ENCODE peak calls at places on chromosomes 12 and 14, in seven cellular contexts. O is SK-N-SH, X is IMR-90, T is GM12878, L is K562, P is HepG2, H is H1. Z is an unnamed sample.

GRCh38 chr12:57315681-57316080 is 64.7 kb upstream of the STAC3 start:
- DNase-seq in O (no peak), P (no peak), X (no peak), H (no peak), L (no peak), T (no peak), Z (no peak)

GRCh38 chr12:61213646-61214045 is 1046.6 kb upstream of the USP15 start:
- DNase-seq in H (no peak), O (no peak), X (no peak), P (no peak), T (no peak), L (no peak), Z (no peak)

GRCh38 chr12:109582636-109583035 is 9.0 kb downstream of the MVK start:
- DNase-seq in O (peak), P (peak), T (no peak), L (peak), X (no peak), H (no peak), Z (no peak)

GRCh38 chr12:47277972-47278448 is 198.3 kb upstream of the AMIGO2 start:
- DNase-seq in X (peak), L (peak), P (no peak), T (no peak), H (no peak), O (no peak), Z (peak)

GRCh38 chr12:11672361-11672760 is 22.9 kb downstream of the ETV6 start:
- DNase-seq in H (no peak), L (no peak), O (peak), P (no peak), X (no peak), T (no peak), Z (no peak)

GRCh38 chr12:29516431-29516875 is 19.0 kb upstream of the OVCH1 start:
- DNase-seq in H (no peak), X (peak), L (no peak), P (no peak), O (no peak), T (no peak), Z (no peak)

GRCh38 chr12:49863946-49864816 is 21.3 kb upstream of the BCDIN3D start:
- DNase-seq in P (no peak), O (no peak), T (no peak), X (no peak), L (no peak), H (no peak), Z (no peak)

GRCh38 chr14:104536942-104537612 is 42.5 kb upstream of the C14orf180 start:
- DNase-seq in H (no peak), X (peak), L (no peak), O (no peak), T (no peak), P (no peak), Z (peak)

GRCh38 chr12:68451261-68452091 is 119.3 kb upstream of the MDM1 start:
- DNase-seq in O (no peak), X (peak), P (no peak), T (peak), L (no peak), H (no peak), Z (no peak)

GRCh38 chr12:96094201-96094600 is 58.8 kb upstream of the LTA4H start:
- DNase-seq in L (no peak), H (no peak), T (no peak), P (no peak), O (no peak), X (no peak), Z (no peak)

GRCh38 chr14:68683326-68683725 is 109.5 kb downstream of the ZFP36L1 start:
- DNase-seq in X (peak), T (no peak), L (no peak), P (no peak), O (no peak), H (no peak), Z (no peak)

GRCh38 chr12:79997115-79997805 is 62.4 kb upstream of the PPP1R12A start:
- DNase-seq in L (no peak), T (peak), H (no peak), P (no peak), O (no peak), X (no peak), Z (no peak)

GRCh38 chr12:64696065-64696741 is 63.0 kb downstream of the GNS start:
- DNase-seq in T (no peak), X (peak), H (no peak), P (peak), L (no peak), O (peak), Z (peak)

GRCh38 chr14:56514663-56515371 is 64.8 kb upstream of the TMEM260 start:
- DNase-seq in P (no peak), T (no peak), L (peak), X (peak), O (no peak), H (no peak), Z (peak)

GRCh38 chr14:91078095-91078737 is 17.8 kb upstream of the RPS6KA5 start:
- DNase-seq in X (no peak), O (no peak), L (no peak), P (no peak), T (peak), H (no peak), Z (no peak)

GRCh38 chr12:12323606-12324005 is 26.4 kb downstream of the MANSC1 start:
- DNase-seq in L (no peak), X (peak), O (no peak), T (no peak), H (no peak), P (no peak), Z (no peak)

GRCh38 chr12:22670762-22671161 is 45.8 kb downstream of the ETNK1 start:
- DNase-seq in L (no peak), X (peak), H (no peak), P (no peak), O (no peak), T (no peak), Z (no peak)

GRCh38 chr14:72678360-72678759 is 215.5 kb downstream of the DPF3 start:
- DNase-seq in O (no peak), P (no peak), L (no peak), H (no peak), X (peak), T (no peak), Z (no peak)

GRCh38 chr12:63822352-63822751 is 22.1 kb upstream of the SRGAP1 start:
- DNase-seq in X (peak), T (no peak), L (no peak), H (no peak), P (no peak), O (no peak), Z (no peak)

GRCh38 chr12:26798013-26798412 is 35.0 kb downstream of the ITPR2 start:
- DNase-seq in T (peak), L (no peak), X (peak), P (no peak), O (no peak), H (no peak), Z (no peak)

GRCh38 chr14:58731465-58732330 is 93.9 kb downstream of the DACT1 start:
- DNase-seq in T (no peak), H (no peak), L (no peak), O (no peak), X (peak), P (no peak), Z (peak)

GRCh38 chr12:71763682-71764379 is 9.2 kb downstream of the RAB21 start:
- DNase-seq in L (no peak), P (no peak), H (no peak), T (no peak), O (no peak), X (no peak), Z (no peak)

GRCh38 chr12:42892702-42893101 is 303.2 kb upstream of the PRICKLE1 start:
- DNase-seq in L (no peak), P (no peak), T (no peak), O (no peak), X (no peak), H (no peak), Z (no peak)

GRCh38 chr12:15596174-15596573 is 193.0 kb downstream of the EPS8 start:
- DNase-seq in T (no peak), O (no peak), P (no peak), X (no peak), L (no peak), H (no peak), Z (no peak)

GRCh38 chr12:104219908-104220404 is 4.4 kb downstream of the TXNRD1 start:
- DNase-seq in T (no peak), L (peak), X (peak), O (peak), H (peak), P (peak), Z (peak)

GRCh38 chr12:104220931-104221330 is 5.4 kb downstream of the TXNRD1 start:
- DNase-seq in P (no peak), H (peak), O (no peak), L (no peak), T (no peak), X (no peak), Z (no peak)

GRCh38 chr12:104223599-104224168 is 8.1 kb downstream of the TXNRD1 start:
- DNase-seq in L (no peak), T (no peak), H (no peak), O (no peak), P (no peak), X (no peak), Z (peak)

GRCh38 chr12:104219361-104219892 is 3.8 kb downstream of the TXNRD1 start:
- DNase-seq in O (peak), P (peak), L (no peak), T (no peak), H (no peak), X (peak), Z (peak)

GRCh38 chr12:104222981-104223380 is 7.4 kb downstream of the TXNRD1 start:
- DNase-seq in L (no peak), O (no peak), H (no peak), X (no peak), T (no peak), P (no peak), Z (no peak)
- TF ChIP-seq RFX5 in L (no peak), O (no peak), H (no peak), X (no peak), T (no peak), P (no peak), Z (no peak)

GRCh38 chr12:20040844-20041243 is 327.5 kb upstream of the PDE3A start:
- DNase-seq in L (no peak), T (no peak), O (no peak), X (no peak), P (no peak), H (no peak), Z (no peak)
- TF ChIP-seq RFX5 in L (no peak), T (no peak), O (no peak), X (no peak), P (no peak), H (no peak), Z (no peak)

GRCh38 chr14:55288439-55288838 is 17.2 kb downstream of the FBXO34 start:
- DNase-seq in T (no peak), O (no peak), L (no peak), P (no peak), X (no peak), H (no peak), Z (no peak)

GRCh38 chr14:55279384-55279783 is 8.2 kb downstream of the FBXO34 start:
- DNase-seq in X (no peak), P (no peak), T (no peak), H (no peak), O (no peak), L (no peak), Z (no peak)

GRCh38 chr14:55281316-55281839 is 10.2 kb downstream of the FBXO34 start:
- DNase-seq in T (no peak), P (no peak), H (no peak), L (no peak), X (no peak), O (no peak), Z (no peak)

GRCh38 chr14:55285048-55285652 is 13.9 kb downstream of the FBXO34 start:
- DNase-seq in L (no peak), O (no peak), H (no peak), T (no peak), X (no peak), P (no peak), Z (no peak)
- TF ChIP-seq RFX5 in L (no peak), O (no peak), H (no peak), T (no peak), X (no peak), P (no peak), Z (no peak)

GRCh38 chr14:92785601-92786426 is 8.3 kb upstream of the GOLGA5 start:
- DNase-seq in L (peak), P (no peak), O (no peak), X (peak), T (no peak), H (no peak), Z (peak)

GRCh38 chr14:92780865-92781264 is 13.2 kb upstream of the GOLGA5 start:
- DNase-seq in H (no peak), X (no peak), P (no peak), T (no peak), L (no peak), O (no peak), Z (no peak)

GRCh38 chr14:92786427-92786756 is 7.7 kb upstream of the GOLGA5 start:
- DNase-seq in O (no peak), X (no peak), T (no peak), P (no peak), L (no peak), H (no peak), Z (no peak)

GRCh38 chr14:92780444-92780843 is 13.7 kb upstream of the GOLGA5 start:
- DNase-seq in P (no peak), O (no peak), H (no peak), T (no peak), L (no peak), X (peak), Z (peak)

DNA sequence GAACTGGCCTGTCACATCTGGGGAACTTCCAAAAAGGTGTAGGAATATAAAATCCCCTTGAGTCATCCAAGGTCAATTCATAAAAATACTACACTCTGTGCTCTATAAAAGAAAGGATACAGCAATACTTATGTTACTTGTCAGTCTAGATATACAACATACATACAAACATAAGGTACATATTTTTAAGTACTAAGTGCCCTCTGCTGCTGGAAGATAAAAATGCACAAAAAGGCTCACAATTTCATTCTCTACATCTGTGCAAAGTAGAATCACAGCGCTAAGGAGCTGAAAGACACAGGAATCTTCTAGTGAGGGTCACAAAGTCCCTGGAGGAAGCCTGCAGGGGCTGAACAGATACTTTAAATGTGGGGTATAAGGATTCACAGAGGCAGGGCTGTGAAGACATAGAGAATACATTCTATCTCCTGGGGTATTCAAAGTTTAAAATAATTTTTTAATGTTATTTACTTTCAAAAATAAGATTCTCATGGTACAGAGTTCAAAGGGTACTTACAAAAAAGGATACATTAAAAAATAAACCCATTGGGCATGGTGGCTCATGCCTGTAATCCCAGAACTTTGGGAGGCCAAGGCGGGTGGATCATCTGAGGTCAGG is 10.2 kb upstream of the GOLGA5 start:
- DNase-seq in L (peak), O (peak), T (no peak), X (peak), H (no peak), P (peak), Z (peak)
- TF ChIP-seq RFX5 in L (no peak), O (no peak), T (no peak), X (no peak), H (no peak), P (no peak), Z (no peak)

GRCh38 chr12:55797068-55797467 is 20.5 kb downstream of the SARNP start:
- DNase-seq in P (peak), H (no peak), O (peak), L (peak), T (no peak), X (peak), Z (peak)
- TF ChIP-seq RFX5 in P (no peak), H (no peak), O (no peak), L (no peak), T (no peak), X (no peak), Z (no peak)

GRCh38 chr12:43912851-43913250 is 77.0 kb downstream of the TMEM117 start:
- DNase-seq in O (peak), H (no peak), L (no peak), X (no peak), P (no peak), T (no peak), Z (no peak)

GRCh38 chr12:43917896-43918295 is 82.0 kb downstream of the TMEM117 start:
- DNase-seq in P (no peak), X (no peak), L (no peak), H (no peak), T (no peak), O (peak), Z (no peak)

GRCh38 chr12:43914923-43915468 is 79.1 kb downstream of the TMEM117 start:
- DNase-seq in L (no peak), O (no peak), X (no peak), H (no peak), P (peak), T (no peak), Z (no peak)

GRCh38 chr12:43914391-43914790 is 78.5 kb downstream of the TMEM117 start:
- DNase-seq in H (no peak), O (no peak), T (no peak), X (no peak), L (no peak), P (no peak), Z (no peak)
- TF ChIP-seq RFX5 in H (no peak), O (no peak), T (no peak), X (no peak), L (no peak), P (no peak), Z (no peak)

GRCh38 chr12:115375188-115375991 is 691.4 kb upstream of the TBX3 start:
- DNase-seq in H (no peak), P (peak), O (no peak), L (no peak), T (peak), X (peak), Z (no peak)
- TF ChIP-seq RFX5 in H (no peak), P (no peak), O (no peak), L (no peak), T (no peak), X (no peak), Z (no peak)